ENCODE peak calls at places on chromosomes 11 and 22, in ten cellular contexts. K, F, Q, G, P, X, B, T, J and U are unnamed samples.

GRCh38 chr11:33779849-33780528 is 5.7 kb upstream of the FBXO3 start:
- DNase-seq in K (peak), G (peak), J (no peak), P (peak), X (no peak), B (peak), Q (no peak), F (no peak), T (no peak), U (no peak)

GRCh38 chr11:72582206-72583176 is 91.7 kb downstream of the PDE2A start:
- DNase-seq in K (no peak), Q (no peak), T (peak), P (no peak), X (no peak), G (no peak), J (no peak), B (no peak), F (no peak), U (no peak)

GRCh38 chr11:70647188-70648166 is 249.1 kb downstream of the CTTN start:
- DNase-seq in G (no peak), F (no peak), P (no peak), J (no peak), B (no peak), Q (no peak), X (no peak), K (no peak), T (no peak), U (no peak)

GRCh38 chr11:128889657-128890213 is 1.4 kb upstream of the KCNJ5 start:
- DNase-seq in T (no peak), G (no peak), F (no peak), P (no peak), B (no peak), Q (no peak), K (no peak), J (no peak), X (no peak), U (no peak)

GRCh38 chr11:100578966-100579365 is 108.1 kb upstream of the ARHGAP42 start:
- DNase-seq in X (peak), B (peak), K (no peak), G (peak), Q (no peak), T (no peak), J (no peak), F (no peak), P (peak), U (no peak)

GRCh38 chr11:130191896-130192295 is 32.3 kb downstream of the ST14 start:
- DNase-seq in G (no peak), T (no peak), P (no peak), J (no peak), B (no peak), Q (no peak), F (no peak), K (no peak), X (no peak), U (no peak)

GRCh38 chr11:57646756-57647303 is 2.9 kb downstream of the YPEL4 start:
- DNase-seq in Q (no peak), B (no peak), K (no peak), F (no peak), G (no peak), X (no peak), J (no peak), P (no peak), T (no peak), U (no peak)

GRCh38 chr11:23542816-23543215 is 682.5 kb upstream of the CCDC179 start:
- DNase-seq in X (no peak), Q (no peak), B (no peak), K (no peak), F (no peak), T (no peak), J (no peak), P (no peak), G (no peak), U (no peak)

GRCh38 chr11:78469905-78470304 is 52.3 kb upstream of the GAB2 start:
- DNase-seq in X (no peak), T (no peak), P (no peak), G (no peak), Q (no peak), K (no peak), F (no peak), J (no peak), B (no peak), U (no peak)

GRCh38 chr22:26479792-26480610 is 3.6 kb downstream of the HPS4 start:
- DNase-seq in J (no peak), P (no peak), Q (no peak), G (no peak), T (no peak), K (no peak), B (no peak), X (no peak), F (no peak), U (no peak)

GRCh38 chr11:120391297-120391696 is 55.1 kb downstream of the ARHGEF12 start:
- DNase-seq in G (no peak), P (no peak), T (no peak), X (no peak), J (no peak), Q (no peak), F (no peak), K (no peak), B (no peak), U (no peak)

GRCh38 chr11:6606471-6607189 is 3.1 kb downstream of the ILK start:
- DNase-seq in X (peak), G (peak), K (peak), T (peak), P (peak), B (peak), J (peak), Q (peak), F (peak), U (peak)

GRCh38 chr22:26817926-26818325 is 160.5 kb downstream of the MIAT start:
- DNase-seq in T (no peak), X (no peak), G (no peak), P (no peak), F (no peak), K (no peak), J (no peak), B (no peak), Q (no peak), U (no peak)

GRCh38 chr11:19587979-19588378 is 124.7 kb upstream of the NAV2 start:
- DNase-seq in K (no peak), F (no peak), T (no peak), Q (no peak), J (no peak), B (no peak), P (no peak), G (no peak), X (no peak), U (no peak)

GRCh38 chr11:134372961-134373360 is 39.1 kb downstream of the B3GAT1 start:
- DNase-seq in F (no peak), Q (no peak), T (no peak), X (no peak), P (no peak), K (no peak), J (no peak), G (no peak), B (no peak), U (no peak)

GRCh38 chr11:11722246-11722645 is 100.4 kb upstream of the GALNT18 start:
- DNase-seq in J (no peak), P (no peak), B (no peak), Q (no peak), T (no peak), F (no peak), X (no peak), G (peak), K (no peak), U (no peak)

GRCh38 chr22:50734986-50735738 is 2.8 kb upstream of the ACR start:
- DNase-seq in B (no peak), Q (no peak), K (no peak), F (peak), P (no peak), J (peak), T (peak), X (no peak), G (no peak), U (peak)

GRCh38 chr11:132358573-132358953 is 988.1 kb downstream of the NTM start:
- DNase-seq in Q (no peak), J (no peak), X (no peak), F (no peak), T (no peak), G (no peak), K (no peak), B (no peak), P (no peak), U (no peak)

GRCh38 chr11:60059052-60059451 is 2.6 kb downstream of the MS4A3 start:
- DNase-seq in K (no peak), F (no peak), X (no peak), B (no peak), T (no peak), G (peak), P (no peak), J (no peak), Q (no peak), U (no peak)

GRCh38 chr11:32088117-32088941 is 2.5 kb upstream of the RCN1 start:
- DNase-seq in K (peak), G (peak), P (peak), F (peak), B (peak), J (peak), X (peak), T (no peak), Q (peak), U (peak)

GRCh38 chr11:80502511-80502910 is 1061.7 kb upstream of the TENM4 start:
- DNase-seq in P (no peak), J (no peak), Q (no peak), B (no peak), X (no peak), G (no peak), T (no peak), K (no peak), F (no peak), U (no peak)

GRCh38 chr11:97502201-97502600 is 1112.4 kb downstream of the JRKL start:
- DNase-seq in K (no peak), Q (no peak), F (no peak), X (no peak), P (peak), J (no peak), B (no peak), T (no peak), G (peak), U (no peak)

GRCh38 chr11:61298663-61299244 is 3.6 kb upstream of the VWCE start:
- DNase-seq in J (no peak), T (no peak), B (no peak), Q (no peak), K (no peak), P (no peak), X (no peak), F (no peak), G (no peak), U (no peak)

GRCh38 chr22:29306175-29306829 is at the start of gene GAS2L1:
- DNase-seq in F (peak), K (peak), J (peak), Q (no peak), X (peak), G (peak), P (peak), T (peak), B (peak), U (peak)

GRCh38 chr11:128415539-128415938 is 171.8 kb downstream of the ETS1 start:
- DNase-seq in G (peak), F (no peak), X (no peak), Q (no peak), B (peak), J (no peak), P (peak), K (no peak), T (no peak), U (no peak)

GRCh38 chr11:122803306-122803705 is 35.0 kb upstream of the CRTAM start:
- DNase-seq in T (no peak), B (peak), P (peak), J (no peak), Q (no peak), G (peak), K (peak), F (no peak), X (peak), U (no peak)

GRCh38 chr11:15627560-15627959 is 512.8 kb downstream of the INSC start:
- DNase-seq in F (no peak), P (peak), K (peak), B (peak), G (peak), Q (no peak), J (no peak), X (no peak), T (no peak), U (no peak)

GRCh38 chr11:15793032-15793996 is 563.0 kb downstream of the SOX6 start:
- DNase-seq in P (peak), B (peak), J (no peak), G (peak), T (no peak), X (no peak), Q (no peak), K (peak), F (no peak), U (no peak)

GRCh38 chr11:116471608-116472007 is 301.2 kb downstream of the BUD13 start:
- DNase-seq in J (no peak), T (no peak), K (no peak), B (peak), Q (no peak), X (no peak), F (no peak), P (peak), G (peak), U (no peak)

GRCh38 chr11:129695543-129696308 is 119.9 kb upstream of the TMEM45B start:
- DNase-seq in Q (no peak), G (peak), B (peak), X (peak), J (peak), P (peak), K (no peak), T (peak), F (no peak), U (no peak)

GRCh38 chr22:35172452-35172851 is 84.8 kb upstream of the HMGXB4 start:
- DNase-seq in P (no peak), X (no peak), J (no peak), K (no peak), B (no peak), F (no peak), G (no peak), T (no peak), Q (no peak), U (no peak)

GRCh38 chr11:112725636-112726035 is 235.6 kb upstream of the NCAM1 start:
- DNase-seq in F (no peak), K (no peak), P (no peak), T (no peak), J (no peak), X (no peak), Q (no peak), G (no peak), B (no peak), U (no peak)

GRCh38 chr11:108973402-108974119 is 308.7 kb downstream of the DDX10 start:
- DNase-seq in B (peak), Q (no peak), X (peak), J (no peak), K (peak), P (peak), F (no peak), T (no peak), G (peak), U (no peak)
- H3K27ac ChIP-seq in B (peak), Q (no peak), X (peak), J (no peak), K (no peak), P (no peak), F (no peak), T (no peak), G (peak), U (no peak)

DNA sequence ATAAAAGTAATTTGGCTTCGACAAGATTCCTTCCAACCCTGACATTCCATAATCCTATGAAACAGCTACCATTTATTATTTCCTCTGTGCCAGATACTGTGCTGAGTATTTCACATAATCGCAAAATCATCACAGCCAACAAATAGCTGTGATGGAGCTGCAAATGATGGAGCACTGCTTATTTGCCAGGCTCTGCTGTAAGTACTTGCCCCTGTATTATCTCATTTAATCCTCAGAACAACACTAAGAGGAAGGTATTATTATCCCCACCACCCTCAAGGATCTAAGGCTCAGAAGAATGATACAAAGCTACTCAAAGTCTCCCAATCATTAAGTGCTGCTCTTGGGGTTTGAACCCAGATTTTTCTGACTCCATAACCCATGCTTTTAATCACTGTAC is 145.5 kb downstream of the CCDC34 start:
- DNase-seq in K (no peak), P (no peak), J (no peak), X (no peak), F (no peak), B (no peak), T (no peak), Q (no peak), G (no peak), U (no peak)
- TF ChIP-seq CTCF in K (no peak), P (no peak), J (no peak), X (no peak), F (no peak), B (no peak), T (no peak), Q (no peak), G (no peak), U (no peak)

DNA sequence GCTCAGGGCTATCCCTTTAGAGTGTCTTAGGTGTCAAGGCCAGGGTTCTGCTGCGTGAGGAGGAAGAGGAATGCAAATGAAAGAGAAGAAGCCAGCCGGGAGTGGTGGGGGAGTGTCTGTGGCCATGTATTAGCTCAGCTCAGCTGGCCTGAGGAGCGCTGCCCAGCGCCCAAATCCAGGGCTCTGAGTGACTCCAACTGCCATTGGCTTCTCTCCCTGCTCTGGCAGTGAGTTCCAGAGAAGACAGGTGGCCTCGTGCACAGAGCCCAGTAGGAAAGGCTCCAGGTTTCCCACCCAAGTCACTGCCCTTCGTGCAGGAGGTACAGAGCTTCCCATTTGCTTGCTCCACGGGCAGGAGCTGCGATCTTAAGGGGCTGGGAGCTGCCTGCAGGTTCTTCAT is 302.0 kb downstream of the KIRREL3 start:
- DNase-seq in K (no peak), P (no peak), T (no peak), G (no peak), B (no peak), J (no peak), F (no peak), X (no peak), Q (no peak), U (no peak)
- H3K27ac ChIP-seq in K (no peak), P (no peak), T (no peak), G (no peak), B (no peak), J (no peak), F (no peak), X (no peak), Q (no peak), U (no peak)

GRCh38 chr11:64225608-64226506 is at the start of the genes NUDT22 and TRPT1:
- DNase-seq in P (peak), G (peak), J (peak), T (peak), Q (no peak), K (peak), X (peak), B (peak), F (peak), U (peak)
- TF ChIP-seq CTCF in P (peak), G (peak), J (no peak), T (no peak), Q (no peak), K (peak), X (peak), B (peak), F (no peak), U (peak)

GRCh38 chr11:119029340-119030028 is 1.2 kb downstream of the SLC37A4 start:
- DNase-seq in T (peak), G (no peak), K (no peak), J (peak), P (no peak), X (no peak), F (peak), Q (no peak), B (no peak), U (no peak)
- H3K27ac ChIP-seq in T (peak), G (peak), K (no peak), J (peak), P (no peak), X (no peak), F (no peak), Q (peak), B (no peak), U (peak)

DNA sequence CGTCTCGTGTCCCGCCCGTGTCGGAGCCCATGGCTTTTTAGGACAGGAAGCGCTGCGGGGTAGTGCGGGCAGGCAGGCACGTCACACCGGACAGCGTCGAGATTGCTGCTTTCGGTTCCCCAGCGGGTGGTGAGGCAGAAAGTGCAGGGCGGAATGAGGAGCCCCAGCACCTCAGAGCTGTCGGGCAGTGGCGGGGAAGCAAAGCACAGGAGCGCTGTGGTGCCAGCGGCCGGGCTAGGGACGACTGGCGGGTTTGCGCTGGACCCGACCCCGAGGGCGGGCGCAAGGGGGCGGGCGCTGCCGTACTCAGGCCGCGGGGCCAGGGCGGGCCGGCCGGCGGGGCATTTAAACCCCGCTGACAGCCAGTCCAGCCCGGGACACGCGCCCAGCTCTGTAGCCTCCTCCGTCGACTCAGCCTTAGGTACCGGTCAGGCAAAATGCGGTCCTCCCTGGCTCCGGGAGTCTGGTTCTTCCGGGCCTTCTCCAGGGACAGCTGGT is at the start of gene SLC37A2:
- DNase-seq in G (peak), Q (peak), T (peak), X (peak), P (peak), K (no peak), J (peak), F (peak), B (peak), U (peak)
- TF ChIP-seq CTCF in G (peak), Q (peak), T (peak), X (no peak), P (no peak), K (no peak), J (no peak), F (no peak), B (peak), U (peak)

DNA sequence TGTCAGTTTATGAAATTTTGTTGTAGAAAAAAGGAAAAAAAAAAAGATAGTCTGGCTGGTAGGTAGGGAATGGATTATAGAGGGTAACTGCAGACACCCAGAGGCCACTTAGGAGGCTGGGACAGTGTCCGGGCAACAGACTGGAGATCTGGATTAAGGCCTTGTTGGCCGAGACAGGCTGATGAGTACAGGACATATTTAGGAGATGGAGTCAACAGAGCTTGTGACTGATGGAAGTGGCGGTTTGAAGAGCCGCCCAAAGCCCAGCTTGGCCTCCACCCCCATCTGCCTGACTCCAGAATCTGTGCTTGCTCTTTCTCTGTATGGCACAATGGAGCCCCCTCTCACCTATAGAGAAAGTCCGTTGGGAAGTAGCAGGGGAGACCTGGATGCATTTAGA is 7.6 kb downstream of the PLEKHB1 start:
- DNase-seq in K (no peak), X (no peak), B (no peak), P (no peak), F (no peak), G (no peak), Q (no peak), T (no peak), J (no peak), U (no peak)
- H3K27ac ChIP-seq in K (no peak), X (no peak), B (no peak), P (no peak), F (no peak), G (no peak), Q (no peak), T (no peak), J (no peak), U (no peak)

GRCh38 chr22:40436460-40437431 is 66.4 kb downstream of the SGSM3 start:
- DNase-seq in F (peak), P (peak), G (peak), T (no peak), K (peak), Q (no peak), J (no peak), X (peak), B (peak), U (no peak)
- TF ChIP-seq CTCF in F (peak), P (peak), G (peak), T (peak), K (peak), Q (peak), J (no peak), X (peak), B (peak), U (peak)